ENCODE peak calls at places on chromosomes 11 and 22, in seven cellular contexts. H is hippocampal formation; J is NCI-H1417; X is HAP-1; P is left colon; M is stimulated activated CD8-positive, alpha-beta memory T cell treated with anti-CD3 and anti-CD28 coated beads, Interleukin-2, amount 100 ng/mL, for 1 hour; N is aorta. Q is an unnamed sample.
A peak's percentile ranks its signal among the peaks of the same experiment; 100 is the strongest.

GRCh38 chr22:23532756-23533155 is 47.3 kb downstream of the IGLL1 start:
- DNase-seq in H (no peak), J (no peak), X (no peak), P (no peak), M (no peak), N (peak; percentile 13), Q (no peak)

GRCh38 chr11:70191495-70192140 is 11.5 kb upstream of the FADD start:
- DNase-seq in H (peak; percentile 16), J (peak; percentile 79), X (peak; percentile 48), P (peak; percentile 87), M (no peak), N (peak; percentile 94), Q (peak; percentile 70)

GRCh38 chr11:85540635-85541034 is 86.5 kb downstream of the DLG2 start:
- DNase-seq in H (no peak), J (no peak), X (peak; percentile 72), P (no peak), M (no peak), N (no peak), Q (no peak)

GRCh38 chr11:19698493-19699292 is 13.9 kb upstream of the NAV2 start:
- DNase-seq in H (no peak), J (no peak), X (no peak), P (no peak), M (no peak), N (no peak), Q (no peak)

GRCh38 chr11:75734491-75735180 is 17.0 kb downstream of the MOGAT2 start:
- DNase-seq in H (no peak), J (peak; percentile 52), X (no peak), P (peak; percentile 40), M (no peak), N (no peak), Q (no peak)

GRCh38 chr11:69378303-69379141 is 84.6 kb downstream of the MYEOV start:
- DNase-seq in H (no peak), J (no peak), X (no peak), P (no peak), M (no peak), N (no peak), Q (no peak)

GRCh38 chr11:69497221-69497787 is 15.8 kb downstream of the LINC01488 start:
- DNase-seq in H (peak; percentile 65), J (no peak), X (peak; percentile 10), P (peak; percentile 52), M (no peak), N (peak; percentile 93), Q (peak; percentile 81)

GRCh38 chr11:126842038-126842437 is 158.5 kb downstream of the KIRREL3 start:
- DNase-seq in H (no peak), J (no peak), X (no peak), P (no peak), M (no peak), N (no peak), Q (no peak)

GRCh38 chr11:108135845-108136599 is 14.7 kb downstream of the ACAT1 start:
- DNase-seq in H (no peak), J (peak; percentile 28), X (no peak), P (no peak), M (no peak), N (no peak), Q (no peak)

GRCh38 chr11:95659088-95659487 is 130.5 kb downstream of the FAM76B start:
- DNase-seq in H (no peak), J (no peak), X (no peak), P (no peak), M (no peak), N (no peak), Q (no peak)

GRCh38 chr11:29100967-29101366 is 915.9 kb downstream of the KCNA4 start:
- DNase-seq in H (no peak), J (no peak), X (no peak), P (no peak), M (no peak), N (no peak), Q (no peak)

GRCh38 chr11:1749787-1750351 is 526 bp downstream of the IFITM10 start:
- DNase-seq in H (no peak), J (peak; percentile 44), X (no peak), P (no peak), M (no peak), N (peak; percentile 83), Q (no peak)

GRCh38 chr11:77130763-77131513 is 2.9 kb downstream of the MYO7A start:
- DNase-seq in H (peak; percentile 24), J (no peak), X (no peak), P (no peak), M (no peak), N (peak; percentile 85), Q (no peak)

GRCh38 chr11:78886616-78887015 is 312.0 kb upstream of the NARS2 start:
- DNase-seq in H (no peak), J (no peak), X (no peak), P (no peak), M (no peak), N (no peak), Q (no peak)

GRCh38 chr11:71127806-71128205 is 124.6 kb downstream of the SHANK2 start:
- DNase-seq in H (no peak), J (no peak), X (no peak), P (no peak), M (no peak), N (no peak), Q (no peak)

GRCh38 chr11:47392546-47393162 is 14.3 kb upstream of the SPI1 start:
- DNase-seq in H (no peak), J (no peak), X (no peak), P (no peak), M (no peak), N (no peak), Q (no peak)

GRCh38 chr11:2740275-2740940 is 40.6 kb upstream of the KCNQ1OT1 start:
- DNase-seq in H (no peak), J (no peak), X (no peak), P (no peak), M (no peak), N (peak; percentile 62), Q (no peak)

GRCh38 chr22:24566899-24567511 is 11.2 kb downstream of the SNRPD3 start:
- DNase-seq in H (no peak), J (no peak), X (no peak), P (no peak), M (no peak), N (peak; percentile 22), Q (no peak)

GRCh38 chr11:125091247-125091876 is 20.1 kb downstream of the TMEM218 start:
- DNase-seq in H (no peak), J (peak; percentile 81), X (peak; percentile 79), P (no peak), M (no peak), N (no peak), Q (peak; percentile 71)

GRCh38 chr22:41401781-41402648 is 20.3 kb downstream of the TEF start:
- DNase-seq in H (peak; percentile 89), J (no peak), X (no peak), P (peak; percentile 87), M (no peak), N (peak; percentile 80), Q (no peak)

GRCh38 chr22:17921871-17922821 is 102.2 kb downstream of the MICAL3 start:
- DNase-seq in H (no peak), J (no peak), X (peak; percentile 21), P (peak; percentile 40), M (no peak), N (no peak), Q (no peak)

GRCh38 chr11:1544536-1544935 is 27.5 kb downstream of the DUSP8 start:
- DNase-seq in H (no peak), J (no peak), X (no peak), P (no peak), M (no peak), N (no peak), Q (no peak)

GRCh38 chr11:125621995-125622394 is 3.0 kb upstream of the CHEK1 start:
- DNase-seq in H (no peak), J (no peak), X (no peak), P (no peak), M (no peak), N (no peak), Q (no peak)

GRCh38 chr22:49995059-49995412 is 17.5 kb downstream of the IL17REL start:
- DNase-seq in H (no peak), J (no peak), X (no peak), P (no peak), M (no peak), N (peak; percentile 71), Q (no peak)

GRCh38 chr11:20208622-20209090 is 48.4 kb upstream of the DBX1 start:
- DNase-seq in H (no peak), J (no peak), X (no peak), P (no peak), M (no peak), N (no peak), Q (peak; percentile 87)

GRCh38 chr11:134535029-134536025 is 123.3 kb upstream of the B3GAT1 start:
- DNase-seq in H (no peak), J (no peak), X (no peak), P (no peak), M (no peak), N (peak; percentile 61), Q (no peak)

GRCh38 chr11:130692220-130692619 is 224.1 kb downstream of the SNX19 start:
- DNase-seq in H (no peak), J (no peak), X (no peak), P (no peak), M (no peak), N (no peak), Q (no peak)

Q was measured in neuronal stem cell.